ENCODE peak calls at places on chromosomes 7 and 10, in four cellular contexts. One of them, this sample, is unnamed.

GRCh38 chr10:77637986-77638765 is 568 bp upstream of the KCNMA1 start:
- DNase-seq in fibroblast of lung: peak
- DNase-seq in gastrocnemius medialis: peak
- DNase-seq in body of pancreas: peak
- DNase-seq in this sample: peak

GRCh38 chr7:1940863-1941262 is 270.8 kb downstream of the ELFN1 start:
- DNase-seq in fibroblast of lung: no peak
- DNase-seq in gastrocnemius medialis: no peak
- DNase-seq in body of pancreas: no peak
- DNase-seq in this sample: no peak

GRCh38 chr10:86968271-86968993 is at the start of gene ADIRF:
- DNase-seq in fibroblast of lung: no peak
- DNase-seq in gastrocnemius medialis: peak
- DNase-seq in body of pancreas: peak
- DNase-seq in this sample: no peak

GRCh38 chr10:104638861-104639594 is 2.1 kb upstream of the SORCS3 start:
- DNase-seq in fibroblast of lung: no peak
- DNase-seq in gastrocnemius medialis: no peak
- DNase-seq in body of pancreas: no peak
- DNase-seq in this sample: peak

GRCh38 chr7:140625908-140626868 is 14.4 kb downstream of the DENND2A start:
- DNase-seq in fibroblast of lung: peak
- DNase-seq in gastrocnemius medialis: peak
- DNase-seq in body of pancreas: peak
- DNase-seq in this sample: peak

GRCh38 chr7:30140456-30140855 is 5.7 kb downstream of the MTURN start:
- DNase-seq in fibroblast of lung: no peak
- DNase-seq in gastrocnemius medialis: no peak
- DNase-seq in body of pancreas: no peak
- DNase-seq in this sample: no peak

GRCh38 chr7:121351682-121352081 is 22.9 kb downstream of the WNT16 start:
- DNase-seq in fibroblast of lung: no peak
- DNase-seq in gastrocnemius medialis: no peak
- DNase-seq in body of pancreas: no peak
- DNase-seq in this sample: no peak

GRCh38 chr10:15254808-15255655 is 86.5 kb upstream of the NMT2 start:
- DNase-seq in fibroblast of lung: no peak
- DNase-seq in gastrocnemius medialis: no peak
- DNase-seq in body of pancreas: peak
- DNase-seq in this sample: no peak

GRCh38 chr7:35558841-35559240 is 136.1 kb downstream of the HERPUD2 start:
- DNase-seq in fibroblast of lung: no peak
- DNase-seq in gastrocnemius medialis: no peak
- DNase-seq in body of pancreas: no peak
- DNase-seq in this sample: no peak

GRCh38 chr7:84176716-84177115 is 17.9 kb downstream of the SEMA3A start:
- DNase-seq in fibroblast of lung: peak
- DNase-seq in gastrocnemius medialis: no peak
- DNase-seq in body of pancreas: no peak
- DNase-seq in this sample: no peak

GRCh38 chr7:3673524-3673923 is 372.5 kb downstream of the SDK1 start:
- DNase-seq in fibroblast of lung: peak
- DNase-seq in gastrocnemius medialis: no peak
- DNase-seq in body of pancreas: peak
- DNase-seq in this sample: peak

GRCh38 chr7:155754165-155754564 is 58.1 kb downstream of the SHH start:
- DNase-seq in fibroblast of lung: no peak
- DNase-seq in gastrocnemius medialis: no peak
- DNase-seq in body of pancreas: no peak
- DNase-seq in this sample: no peak

GRCh38 chr10:109889867-109890266 is 33.4 kb downstream of the XPNPEP1 start:
- DNase-seq in fibroblast of lung: peak
- DNase-seq in gastrocnemius medialis: no peak
- DNase-seq in body of pancreas: no peak
- DNase-seq in this sample: no peak

GRCh38 chr7:74092321-74092963 is 8.8 kb downstream of the LIMK1 start:
- DNase-seq in fibroblast of lung: no peak
- DNase-seq in gastrocnemius medialis: no peak
- DNase-seq in body of pancreas: no peak
- DNase-seq in this sample: peak

DNA sequence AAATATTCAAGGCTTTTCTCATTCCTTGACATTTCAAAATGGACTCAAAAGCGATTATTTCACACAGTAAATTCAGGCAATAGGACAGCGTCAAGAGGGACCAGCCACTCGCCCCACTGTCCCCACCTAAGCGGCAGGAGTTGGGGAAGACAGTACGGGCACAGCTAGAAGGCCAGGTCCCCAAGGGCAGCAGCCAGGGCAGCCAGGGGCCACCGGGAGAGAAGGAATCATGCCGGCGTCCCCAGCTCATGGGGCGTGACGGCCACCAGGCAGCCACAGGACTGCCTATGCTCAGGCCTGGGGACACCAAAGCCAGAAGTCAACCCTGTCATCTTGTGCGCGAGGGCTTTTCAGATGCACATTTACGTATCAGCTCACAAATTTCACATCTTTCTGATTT is 225.7 kb upstream of the PPP2R2D start:
- DNase-seq in fibroblast of lung: no peak
- DNase-seq in gastrocnemius medialis: no peak
- DNase-seq in body of pancreas: no peak
- DNase-seq in this sample: no peak
- H3K4me3 ChIP-seq in fibroblast of lung: no peak
- H3K4me3 ChIP-seq in gastrocnemius medialis: no peak
- H3K4me3 ChIP-seq in body of pancreas: no peak
- H3K4me3 ChIP-seq in this sample: no peak

DNA sequence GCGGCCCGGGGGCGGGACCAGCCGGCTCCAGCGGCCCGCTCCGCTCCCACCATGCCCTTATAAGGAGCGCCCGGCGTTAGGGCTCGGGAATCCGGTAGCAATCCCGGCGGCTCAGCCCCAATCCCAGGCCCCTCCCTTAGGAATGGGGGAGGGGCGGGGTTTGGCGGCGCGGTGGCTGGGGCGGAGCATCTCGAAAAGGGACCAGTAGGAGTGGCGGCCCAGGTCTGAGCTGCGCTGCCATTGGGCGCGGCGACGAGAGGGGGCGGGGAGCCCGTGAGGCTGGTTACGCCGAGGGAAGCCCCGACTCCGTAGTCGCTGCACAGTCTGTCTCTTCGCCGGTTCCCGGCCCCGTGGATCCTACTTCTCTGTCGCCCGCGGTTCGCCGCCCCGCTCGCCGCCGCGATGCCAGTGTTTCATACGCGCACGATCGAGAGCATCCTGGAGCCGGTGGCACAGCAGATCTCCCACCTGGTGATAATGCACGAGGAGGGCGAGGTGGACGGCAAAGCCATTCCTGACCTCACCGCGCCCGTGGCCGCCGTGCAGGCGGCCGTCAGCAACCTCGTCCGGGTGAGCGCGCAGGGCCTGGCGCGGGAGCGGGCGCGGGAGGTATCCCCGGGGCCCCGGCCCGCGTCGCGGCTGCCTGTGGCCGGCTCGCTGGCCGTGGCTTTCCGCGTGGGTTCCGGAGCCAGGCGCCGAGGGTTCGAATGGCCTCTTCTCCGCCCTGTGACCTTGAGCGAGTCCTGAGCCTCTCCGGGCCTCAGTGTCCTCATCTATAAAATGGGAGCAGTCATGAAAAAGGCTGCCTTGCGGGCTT is at the start of gene VCL:
- DNase-seq in fibroblast of lung: peak
- DNase-seq in gastrocnemius medialis: peak
- DNase-seq in body of pancreas: peak
- DNase-seq in this sample: peak
- H3K4me3 ChIP-seq in fibroblast of lung: peak
- H3K4me3 ChIP-seq in gastrocnemius medialis: peak
- H3K4me3 ChIP-seq in body of pancreas: peak
- H3K4me3 ChIP-seq in this sample: peak

DNA sequence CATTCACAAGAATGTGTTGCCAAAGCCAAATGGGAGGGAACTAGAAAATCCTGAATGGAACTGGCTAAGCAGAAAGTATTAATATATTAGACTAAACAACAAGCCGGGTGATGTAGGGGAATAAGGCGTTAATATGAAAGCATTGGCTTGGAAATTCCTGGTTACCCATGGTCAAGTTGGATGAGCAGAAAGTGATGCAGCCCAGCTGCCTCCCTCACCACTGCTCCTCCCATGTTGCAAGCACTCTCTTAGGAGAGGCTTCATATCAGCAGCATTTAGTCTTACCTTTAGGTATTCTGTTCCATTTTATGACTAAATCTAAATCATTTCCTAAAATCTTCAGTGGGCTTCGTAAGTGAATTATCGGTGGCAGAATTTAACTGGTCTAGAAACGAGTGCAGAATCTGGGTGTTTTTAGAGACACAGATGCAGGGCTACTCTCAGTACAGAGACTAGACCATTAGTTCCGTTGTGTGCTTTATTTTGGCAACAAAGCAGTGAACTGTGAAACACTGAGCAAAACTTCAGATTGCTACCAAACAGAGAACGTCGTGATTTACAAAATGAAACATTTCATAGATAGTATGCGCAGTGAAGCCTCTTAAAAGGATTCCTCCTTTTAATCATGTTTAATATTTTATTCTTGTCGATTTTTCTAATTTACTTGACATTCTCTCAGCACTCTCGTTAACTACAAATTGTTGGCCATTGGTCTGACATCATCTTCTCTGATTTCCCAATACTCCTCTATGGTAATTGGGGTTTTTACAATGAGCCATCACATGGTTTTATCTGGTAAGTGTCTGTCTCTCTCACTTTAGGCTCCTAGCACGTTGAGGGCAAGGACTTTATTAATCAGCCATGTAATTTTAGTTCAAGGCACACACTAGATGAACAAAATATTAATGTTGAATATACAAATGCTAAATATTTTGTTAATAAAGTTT is 22.0 kb upstream of the HGF start:
- DNase-seq in fibroblast of lung: no peak
- DNase-seq in gastrocnemius medialis: no peak
- DNase-seq in body of pancreas: no peak
- DNase-seq in this sample: no peak
- H3K4me3 ChIP-seq in fibroblast of lung: no peak
- H3K4me3 ChIP-seq in gastrocnemius medialis: no peak
- H3K4me3 ChIP-seq in body of pancreas: no peak
- H3K4me3 ChIP-seq in this sample: no peak

GRCh38 chr7:47956220-47956619 is 8.0 kb upstream of the PKD1L1 start:
- DNase-seq in fibroblast of lung: no peak
- DNase-seq in gastrocnemius medialis: no peak
- DNase-seq in body of pancreas: no peak
- DNase-seq in this sample: no peak

GRCh38 chr7:47952224-47952623 is 4.0 kb upstream of the PKD1L1 start:
- DNase-seq in fibroblast of lung: no peak
- DNase-seq in gastrocnemius medialis: no peak
- DNase-seq in body of pancreas: no peak
- DNase-seq in this sample: no peak

GRCh38 chr7:47953822-47954221 is 5.6 kb upstream of the PKD1L1 start:
- DNase-seq in fibroblast of lung: no peak
- DNase-seq in gastrocnemius medialis: no peak
- DNase-seq in body of pancreas: no peak
- DNase-seq in this sample: no peak

GRCh38 chr7:47951374-47951773 is 3.1 kb upstream of the PKD1L1 start:
- DNase-seq in fibroblast of lung: no peak
- DNase-seq in gastrocnemius medialis: no peak
- DNase-seq in body of pancreas: no peak
- DNase-seq in this sample: no peak

GRCh38 chr7:47954231-47954911 is 6.1 kb upstream of the PKD1L1 start:
- DNase-seq in fibroblast of lung: peak
- DNase-seq in gastrocnemius medialis: no peak
- DNase-seq in body of pancreas: no peak
- DNase-seq in this sample: no peak
- H3K4me3 ChIP-seq in fibroblast of lung: no peak
- H3K4me3 ChIP-seq in gastrocnemius medialis: no peak
- H3K4me3 ChIP-seq in body of pancreas: no peak
- H3K4me3 ChIP-seq in this sample: no peak

This sample was measured in neural progenitor cell.